ENCODE peak calls at places on chromosomes 1 and 21, in six cellular contexts. N is heart left ventricle; A is cardiac fibroblast; R is activated CD8-positive, alpha-beta memory T cell treated with anti-CD3 and anti-CD28 coated beads, Interleukin-2, amount 50 U/mL, for 48 hours; X is sigmoid colon; U is activated T-cell treated with anti-CD3 and anti-CD28 coated beads, Interleukin-2, amount 50 U/mL, for 1 hour. W is an unnamed sample.

GRCh38 chr1:236800002-236800620 is 5.0 kb downstream of the MTR start:
- DNase-seq in N (no peak), X (no peak), R (no peak), A (peak; percentile 2), U (no peak), W (peak; percentile 49)

GRCh38 chr1:2185880-2186855 is 8.4 kb downstream of the FAAP20 start:
- DNase-seq in U (no peak), R (no peak), N (no peak), X (no peak), A (no peak), W (no peak)

GRCh38 chr21:38503588-38503987 is 5.3 kb upstream of the ERG start:
- DNase-seq in N (no peak), U (no peak), X (no peak), A (peak; percentile 63), R (no peak), W (peak; percentile 49)

GRCh38 chr1:5729636-5730145 is 262.5 kb downstream of the NPHP4 start:
- DNase-seq in A (no peak), X (peak; percentile 44), R (no peak), N (no peak), U (no peak), W (no peak)

GRCh38 chr1:155207578-155208405 is at the start of gene THBS3:
- DNase-seq in X (peak; percentile 79), A (peak; percentile 65), U (no peak), N (peak; percentile 56), R (no peak), W (no peak)

GRCh38 chr1:26538480-26539412 is 9.2 kb downstream of the RPS6KA1 start:
- DNase-seq in N (no peak), A (peak; percentile 47), U (peak; percentile 43), R (peak; percentile 79), X (no peak), W (no peak)

GRCh38 chr1:23546897-23547596 is 12.3 kb downstream of the ID3 start:
- DNase-seq in A (no peak), N (no peak), R (no peak), X (no peak), U (no peak), W (no peak)

GRCh38 chr21:40393091-40393490 is 453.9 kb downstream of the DSCAM start:
- DNase-seq in U (no peak), X (no peak), N (no peak), A (no peak), R (no peak), W (no peak)

GRCh38 chr21:32492376-32492775 is 79.9 kb downstream of the EVA1C start:
- DNase-seq in U (no peak), N (no peak), X (no peak), R (no peak), A (no peak), W (no peak)

GRCh38 chr21:34037446-34037845 is 35.9 kb upstream of the MRPS6 start:
- DNase-seq in R (no peak), U (no peak), A (peak; percentile 31), X (no peak), N (no peak), W (peak; percentile 76)

GRCh38 chr1:92087542-92087941 is 7.4 kb downstream of the BTBD8 start:
- DNase-seq in N (no peak), U (no peak), X (no peak), A (no peak), R (no peak), W (no peak)

GRCh38 chr1:183454377-183454776 is 17.9 kb upstream of the SMG7 start:
- DNase-seq in N (no peak), X (no peak), U (no peak), R (no peak), A (no peak), W (peak; percentile 93)

GRCh38 chr1:220528049-220528678 is at the start of gene MARK1:
- DNase-seq in N (peak; percentile 84), X (peak; percentile 87), R (peak; percentile 56), A (peak; percentile 49), U (no peak), W (no peak)

GRCh38 chr1:11802616-11802972 is 3.2 kb downstream of the MTHFR start:
- DNase-seq in A (peak; percentile 31), N (peak; percentile 43), R (no peak), U (no peak), X (no peak), W (no peak)

W was measured in foreskin keratinocyte.